ENCODE peak calls at places on chromosomes 4 and X, in five cellular contexts. One of them, this sample, is unnamed.

GRCh38 chrX:104351173-104351769 is 96.5 kb upstream of the ESX1 start:
- DNase-seq in adrenal gland: no peak
- DNase-seq in HFF-Myc: peak
- DNase-seq in CD8-positive, alpha-beta T cell: no peak
- DNase-seq in H1: no peak
- DNase-seq in this sample: peak

GRCh38 chr4:170827562-170828260 is 738.0 kb upstream of the AADAT start:
- DNase-seq in adrenal gland: no peak
- DNase-seq in HFF-Myc: no peak
- DNase-seq in CD8-positive, alpha-beta T cell: no peak
- DNase-seq in H1: no peak
- DNase-seq in this sample: no peak

GRCh38 chr4:159308571-159309340 is 205.9 kb downstream of the RAPGEF2 start:
- DNase-seq in adrenal gland: no peak
- DNase-seq in HFF-Myc: no peak
- DNase-seq in CD8-positive, alpha-beta T cell: no peak
- DNase-seq in H1: no peak
- DNase-seq in this sample: no peak

GRCh38 chr4:161336016-161336415 is 827.8 kb downstream of the FSTL5 start:
- DNase-seq in adrenal gland: no peak
- DNase-seq in HFF-Myc: peak
- DNase-seq in CD8-positive, alpha-beta T cell: no peak
- DNase-seq in H1: no peak
- DNase-seq in this sample: no peak

GRCh38 chr4:118367872-118368271 is 15.1 kb upstream of the PRSS12 start:
- DNase-seq in adrenal gland: no peak
- DNase-seq in HFF-Myc: no peak
- DNase-seq in CD8-positive, alpha-beta T cell: no peak
- DNase-seq in H1: no peak
- DNase-seq in this sample: no peak

GRCh38 chrX:103533428-103534216 is 14.3 kb upstream of the RAB40A start:
- DNase-seq in adrenal gland: peak
- DNase-seq in HFF-Myc: peak
- DNase-seq in CD8-positive, alpha-beta T cell: peak
- DNase-seq in H1: peak
- DNase-seq in this sample: no peak

GRCh38 chr4:37780444-37781133 is 45.9 kb upstream of the PGM2 start:
- DNase-seq in adrenal gland: no peak
- DNase-seq in HFF-Myc: no peak
- DNase-seq in CD8-positive, alpha-beta T cell: peak
- DNase-seq in H1: no peak
- DNase-seq in this sample: no peak

GRCh38 chr4:26821677-26822503 is 38.8 kb upstream of the STIM2 start:
- DNase-seq in adrenal gland: no peak
- DNase-seq in HFF-Myc: no peak
- DNase-seq in CD8-positive, alpha-beta T cell: no peak
- DNase-seq in H1: no peak
- DNase-seq in this sample: no peak

GRCh38 chr4:7971881-7972500 is 32.3 kb upstream of the AFAP1 start:
- DNase-seq in adrenal gland: no peak
- DNase-seq in HFF-Myc: no peak
- DNase-seq in CD8-positive, alpha-beta T cell: no peak
- DNase-seq in H1: no peak
- DNase-seq in this sample: no peak

GRCh38 chrX:54808109-54808604 is 612 bp downstream of the MAGED2 start:
- DNase-seq in adrenal gland: peak
- DNase-seq in HFF-Myc: peak
- DNase-seq in CD8-positive, alpha-beta T cell: no peak
- DNase-seq in H1: peak
- DNase-seq in this sample: no peak

GRCh38 chr4:5503295-5503694 is 205.1 kb downstream of the EVC2 start:
- DNase-seq in adrenal gland: no peak
- DNase-seq in HFF-Myc: no peak
- DNase-seq in CD8-positive, alpha-beta T cell: no peak
- DNase-seq in H1: no peak
- DNase-seq in this sample: no peak

GRCh38 chr4:25654031-25654970 is 1.4 kb upstream of the SLC34A2 start:
- DNase-seq in adrenal gland: no peak
- DNase-seq in HFF-Myc: no peak
- DNase-seq in CD8-positive, alpha-beta T cell: no peak
- DNase-seq in H1: no peak
- DNase-seq in this sample: no peak

GRCh38 chrX:145820825-145821224 is 3.2 kb downstream of the SLITRK2 start:
- DNase-seq in adrenal gland: no peak
- DNase-seq in HFF-Myc: no peak
- DNase-seq in CD8-positive, alpha-beta T cell: no peak
- DNase-seq in H1: no peak
- DNase-seq in this sample: no peak

GRCh38 chrX:13319953-13320352 is at the start of gene ATXN3L:
- DNase-seq in adrenal gland: no peak
- DNase-seq in HFF-Myc: no peak
- DNase-seq in CD8-positive, alpha-beta T cell: no peak
- DNase-seq in H1: no peak
- DNase-seq in this sample: no peak

GRCh38 chrX:13327666-13328065 is 7.8 kb upstream of the ATXN3L start:
- DNase-seq in adrenal gland: no peak
- DNase-seq in HFF-Myc: no peak
- DNase-seq in CD8-positive, alpha-beta T cell: no peak
- DNase-seq in H1: no peak
- DNase-seq in this sample: no peak

GRCh38 chrX:13317366-13317765 is 2.5 kb downstream of the ATXN3L start:
- DNase-seq in adrenal gland: no peak
- DNase-seq in HFF-Myc: no peak
- DNase-seq in CD8-positive, alpha-beta T cell: no peak
- DNase-seq in H1: no peak
- DNase-seq in this sample: no peak

GRCh38 chrX:13323241-13323640 is 3.4 kb upstream of the ATXN3L start:
- DNase-seq in adrenal gland: no peak
- DNase-seq in HFF-Myc: no peak
- DNase-seq in CD8-positive, alpha-beta T cell: no peak
- DNase-seq in H1: no peak
- DNase-seq in this sample: no peak
- H3K4me3 ChIP-seq in adrenal gland: no peak
- H3K4me3 ChIP-seq in HFF-Myc: no peak
- H3K4me3 ChIP-seq in CD8-positive, alpha-beta T cell: no peak
- H3K4me3 ChIP-seq in H1: no peak
- H3K4me3 ChIP-seq in this sample: no peak

GRCh38 chr4:139556735-139557505 is 901 bp upstream of the SETD7 start:
- DNase-seq in adrenal gland: peak
- DNase-seq in HFF-Myc: no peak
- DNase-seq in CD8-positive, alpha-beta T cell: peak
- DNase-seq in H1: peak
- DNase-seq in this sample: no peak
- TF ChIP-seq CTCF in adrenal gland: no peak
- TF ChIP-seq CTCF in HFF-Myc: no peak
- TF ChIP-seq CTCF in CD8-positive, alpha-beta T cell: no peak
- TF ChIP-seq CTCF in H1: no peak
- TF ChIP-seq CTCF in this sample: no peak

GRCh38 chr4:145170209-145170608 is 10.2 kb downstream of the OTUD4 start:
- DNase-seq in adrenal gland: no peak
- DNase-seq in HFF-Myc: no peak
- DNase-seq in CD8-positive, alpha-beta T cell: no peak
- DNase-seq in H1: no peak
- DNase-seq in this sample: no peak

GRCh38 chr4:145171919-145172318 is 8.5 kb downstream of the OTUD4 start:
- DNase-seq in adrenal gland: no peak
- DNase-seq in HFF-Myc: no peak
- DNase-seq in CD8-positive, alpha-beta T cell: no peak
- DNase-seq in H1: no peak
- DNase-seq in this sample: no peak

GRCh38 chr4:145168578-145169187 is 11.7 kb downstream of the OTUD4 start:
- DNase-seq in adrenal gland: no peak
- DNase-seq in HFF-Myc: no peak
- DNase-seq in CD8-positive, alpha-beta T cell: no peak
- DNase-seq in H1: no peak
- DNase-seq in this sample: no peak

GRCh38 chr4:145167884-145168283 is 12.5 kb downstream of the OTUD4 start:
- DNase-seq in adrenal gland: no peak
- DNase-seq in HFF-Myc: no peak
- DNase-seq in CD8-positive, alpha-beta T cell: no peak
- DNase-seq in H1: no peak
- DNase-seq in this sample: no peak
- H3K4me3 ChIP-seq in adrenal gland: no peak
- H3K4me3 ChIP-seq in HFF-Myc: no peak
- H3K4me3 ChIP-seq in CD8-positive, alpha-beta T cell: no peak
- H3K4me3 ChIP-seq in H1: no peak
- H3K4me3 ChIP-seq in this sample: no peak

DNA sequence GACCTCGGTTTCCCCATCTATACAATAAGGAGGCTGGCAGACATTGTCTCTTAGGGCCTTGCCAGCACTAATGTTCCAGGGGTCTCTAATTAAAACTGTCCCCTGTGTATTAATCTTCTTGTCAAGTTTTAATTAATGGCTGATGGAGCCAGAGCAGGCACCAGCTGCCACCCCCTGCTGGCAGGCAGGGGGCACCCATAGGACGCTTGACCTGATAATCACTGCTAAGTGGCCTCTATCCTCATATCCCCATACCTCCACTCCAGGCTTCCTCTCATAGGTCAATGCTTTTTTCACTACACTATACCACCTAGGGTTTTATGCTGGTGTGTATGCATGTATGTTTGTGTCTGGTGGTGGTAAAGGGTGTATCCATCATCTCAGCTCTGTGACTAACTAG is 89.4 kb downstream of the EFNB1 start:
- DNase-seq in adrenal gland: no peak
- DNase-seq in HFF-Myc: no peak
- DNase-seq in CD8-positive, alpha-beta T cell: no peak
- DNase-seq in H1: no peak
- DNase-seq in this sample: no peak
- TF ChIP-seq CTCF in adrenal gland: no peak
- TF ChIP-seq CTCF in HFF-Myc: no peak
- TF ChIP-seq CTCF in CD8-positive, alpha-beta T cell: no peak
- TF ChIP-seq CTCF in H1: no peak
- TF ChIP-seq CTCF in this sample: peak

GRCh38 chr4:87523307-87523706 is 5.9 kb downstream of the SPARCL1 start:
- DNase-seq in adrenal gland: no peak
- DNase-seq in HFF-Myc: no peak
- DNase-seq in CD8-positive, alpha-beta T cell: no peak
- DNase-seq in H1: no peak
- DNase-seq in this sample: no peak

GRCh38 chr4:87529187-87529586 is at the start of gene SPARCL1:
- DNase-seq in adrenal gland: no peak
- DNase-seq in HFF-Myc: no peak
- DNase-seq in CD8-positive, alpha-beta T cell: no peak
- DNase-seq in H1: no peak
- DNase-seq in this sample: no peak

GRCh38 chr4:87524456-87524855 is 4.7 kb downstream of the SPARCL1 start:
- DNase-seq in adrenal gland: no peak
- DNase-seq in HFF-Myc: no peak
- DNase-seq in CD8-positive, alpha-beta T cell: no peak
- DNase-seq in H1: no peak
- DNase-seq in this sample: no peak

GRCh38 chr4:87527446-87528240 is 1.5 kb downstream of the SPARCL1 start:
- DNase-seq in adrenal gland: no peak
- DNase-seq in HFF-Myc: no peak
- DNase-seq in CD8-positive, alpha-beta T cell: no peak
- DNase-seq in H1: no peak
- DNase-seq in this sample: no peak

GRCh38 chr4:87525636-87526035 is 3.5 kb downstream of the SPARCL1 start:
- DNase-seq in adrenal gland: no peak
- DNase-seq in HFF-Myc: no peak
- DNase-seq in CD8-positive, alpha-beta T cell: no peak
- DNase-seq in H1: no peak
- DNase-seq in this sample: no peak
- H3K4me3 ChIP-seq in adrenal gland: no peak
- H3K4me3 ChIP-seq in HFF-Myc: no peak
- H3K4me3 ChIP-seq in CD8-positive, alpha-beta T cell: no peak
- H3K4me3 ChIP-seq in H1: no peak
- H3K4me3 ChIP-seq in this sample: no peak

This sample was measured in AG09309.